ENCODE peak calls at places on chromosomes 3 and 15, in eight cellular contexts. One of them, this sample, is unnamed.

GRCh38 chr3:97037294-97037943 is 223.0 kb downstream of the EPHA6 start:
- DNase-seq in astrocyte of the spinal cord: no peak
- DNase-seq in HL-60: no peak
- DNase-seq in right lobe of liver: no peak
- DNase-seq in colonic mucosa: no peak
- DNase-seq in right atrium auricular region: no peak
- DNase-seq in choroid plexus epithelial cell: no peak
- DNase-seq in endothelial cell of umbilical vein: no peak
- DNase-seq in this sample: no peak

GRCh38 chr15:94174399-94174802 is 57.0 kb upstream of the MCTP2 start:
- DNase-seq in astrocyte of the spinal cord: peak; percentile 78
- DNase-seq in HL-60: peak; percentile 66
- DNase-seq in right lobe of liver: no peak
- DNase-seq in colonic mucosa: no peak
- DNase-seq in right atrium auricular region: no peak
- DNase-seq in choroid plexus epithelial cell: no peak
- DNase-seq in endothelial cell of umbilical vein: no peak
- DNase-seq in this sample: no peak

GRCh38 chr3:11803977-11804903 is 42.4 kb downstream of the TAMM41 start:
- DNase-seq in astrocyte of the spinal cord: peak; percentile 46
- DNase-seq in HL-60: peak; percentile 31
- DNase-seq in right lobe of liver: no peak
- DNase-seq in colonic mucosa: peak; percentile 39
- DNase-seq in right atrium auricular region: no peak
- DNase-seq in choroid plexus epithelial cell: peak; percentile 84
- DNase-seq in endothelial cell of umbilical vein: peak; percentile 53
- DNase-seq in this sample: no peak

GRCh38 chr3:50015918-50016317 is 72.8 kb upstream of the RBM5 start:
- DNase-seq in astrocyte of the spinal cord: no peak
- DNase-seq in HL-60: no peak
- DNase-seq in right lobe of liver: no peak
- DNase-seq in colonic mucosa: no peak
- DNase-seq in right atrium auricular region: no peak
- DNase-seq in choroid plexus epithelial cell: no peak
- DNase-seq in endothelial cell of umbilical vein: no peak
- DNase-seq in this sample: no peak

GRCh38 chr3:10928961-10929471 is 63.5 kb upstream of the SLC6A1 start:
- DNase-seq in astrocyte of the spinal cord: no peak
- DNase-seq in HL-60: no peak
- DNase-seq in right lobe of liver: peak; percentile 36
- DNase-seq in colonic mucosa: no peak
- DNase-seq in right atrium auricular region: no peak
- DNase-seq in choroid plexus epithelial cell: no peak
- DNase-seq in endothelial cell of umbilical vein: no peak
- DNase-seq in this sample: no peak

GRCh38 chr15:39828374-39828931 is 45.8 kb upstream of the FSIP1 start:
- DNase-seq in astrocyte of the spinal cord: peak; percentile 83
- DNase-seq in HL-60: no peak
- DNase-seq in right lobe of liver: peak; percentile 75
- DNase-seq in colonic mucosa: no peak
- DNase-seq in right atrium auricular region: no peak
- DNase-seq in choroid plexus epithelial cell: peak; percentile 97
- DNase-seq in endothelial cell of umbilical vein: peak; percentile 41
- DNase-seq in this sample: no peak

GRCh38 chr3:134333522-134334181 is 40.6 kb downstream of the AMOTL2 start:
- DNase-seq in astrocyte of the spinal cord: peak; percentile 57
- DNase-seq in HL-60: no peak
- DNase-seq in right lobe of liver: no peak
- DNase-seq in colonic mucosa: no peak
- DNase-seq in right atrium auricular region: no peak
- DNase-seq in choroid plexus epithelial cell: peak; percentile 80
- DNase-seq in endothelial cell of umbilical vein: no peak
- DNase-seq in this sample: no peak

GRCh38 chr3:44339990-44340389 is 1.4 kb downstream of the TCAIM start:
- DNase-seq in astrocyte of the spinal cord: no peak
- DNase-seq in HL-60: no peak
- DNase-seq in right lobe of liver: no peak
- DNase-seq in colonic mucosa: no peak
- DNase-seq in right atrium auricular region: no peak
- DNase-seq in choroid plexus epithelial cell: no peak
- DNase-seq in endothelial cell of umbilical vein: no peak
- DNase-seq in this sample: no peak

GRCh38 chr3:187181454-187182170 is 15.7 kb upstream of the RTP1 start:
- DNase-seq in astrocyte of the spinal cord: no peak
- DNase-seq in HL-60: no peak
- DNase-seq in right lobe of liver: no peak
- DNase-seq in colonic mucosa: no peak
- DNase-seq in right atrium auricular region: no peak
- DNase-seq in choroid plexus epithelial cell: no peak
- DNase-seq in endothelial cell of umbilical vein: no peak
- DNase-seq in this sample: no peak

GRCh38 chr3:143330316-143330868 is 210.8 kb downstream of the CHST2 start:
- DNase-seq in astrocyte of the spinal cord: no peak
- DNase-seq in HL-60: no peak
- DNase-seq in right lobe of liver: no peak
- DNase-seq in colonic mucosa: no peak
- DNase-seq in right atrium auricular region: no peak
- DNase-seq in choroid plexus epithelial cell: no peak
- DNase-seq in endothelial cell of umbilical vein: no peak
- DNase-seq in this sample: no peak

GRCh38 chr3:58492385-58492970 is 582 bp downstream of the KCTD6 start:
- DNase-seq in astrocyte of the spinal cord: no peak
- DNase-seq in HL-60: no peak
- DNase-seq in right lobe of liver: no peak
- DNase-seq in colonic mucosa: peak; percentile 36
- DNase-seq in right atrium auricular region: no peak
- DNase-seq in choroid plexus epithelial cell: no peak
- DNase-seq in endothelial cell of umbilical vein: peak; percentile 34
- DNase-seq in this sample: no peak

GRCh38 chr3:113773381-113773780 is 26.5 kb downstream of the ATP6V1A start:
- DNase-seq in astrocyte of the spinal cord: peak; percentile 80
- DNase-seq in HL-60: no peak
- DNase-seq in right lobe of liver: no peak
- DNase-seq in colonic mucosa: no peak
- DNase-seq in right atrium auricular region: no peak
- DNase-seq in choroid plexus epithelial cell: peak; percentile 67
- DNase-seq in endothelial cell of umbilical vein: no peak
- DNase-seq in this sample: no peak

GRCh38 chr3:24498391-24498790 is 3.7 kb upstream of the THRB start:
- DNase-seq in astrocyte of the spinal cord: no peak
- DNase-seq in HL-60: no peak
- DNase-seq in right lobe of liver: no peak
- DNase-seq in colonic mucosa: no peak
- DNase-seq in right atrium auricular region: no peak
- DNase-seq in choroid plexus epithelial cell: no peak
- DNase-seq in endothelial cell of umbilical vein: no peak
- DNase-seq in this sample: no peak

GRCh38 chr3:66144792-66145733 is 75.7 kb upstream of the SLC25A26 start:
- DNase-seq in astrocyte of the spinal cord: peak; percentile 53
- DNase-seq in HL-60: no peak
- DNase-seq in right lobe of liver: no peak
- DNase-seq in colonic mucosa: no peak
- DNase-seq in right atrium auricular region: no peak
- DNase-seq in choroid plexus epithelial cell: peak; percentile 53
- DNase-seq in endothelial cell of umbilical vein: no peak
- DNase-seq in this sample: no peak

GRCh38 chr3:21979706-21980105 is 228.7 kb upstream of the ZNF385D start:
- DNase-seq in astrocyte of the spinal cord: peak; percentile 78
- DNase-seq in HL-60: no peak
- DNase-seq in right lobe of liver: no peak
- DNase-seq in colonic mucosa: no peak
- DNase-seq in right atrium auricular region: no peak
- DNase-seq in choroid plexus epithelial cell: peak; percentile 80
- DNase-seq in endothelial cell of umbilical vein: no peak
- DNase-seq in this sample: no peak

GRCh38 chr15:82044373-82045178 is 1.2 kb downstream of the MEX3B start:
- DNase-seq in astrocyte of the spinal cord: peak; percentile 82
- DNase-seq in HL-60: no peak
- DNase-seq in right lobe of liver: no peak
- DNase-seq in colonic mucosa: peak; percentile 55
- DNase-seq in right atrium auricular region: peak; percentile 60
- DNase-seq in choroid plexus epithelial cell: peak; percentile 73
- DNase-seq in endothelial cell of umbilical vein: peak; percentile 67
- DNase-seq in this sample: peak; percentile 73

GRCh38 chr3:33115024-33115768 is 1.4 kb downstream of the CRTAP start:
- DNase-seq in astrocyte of the spinal cord: peak; percentile 89
- DNase-seq in HL-60: peak; percentile 91
- DNase-seq in right lobe of liver: no peak
- DNase-seq in colonic mucosa: peak; percentile 69
- DNase-seq in right atrium auricular region: peak; percentile 92
- DNase-seq in choroid plexus epithelial cell: peak; percentile 92
- DNase-seq in endothelial cell of umbilical vein: peak; percentile 73
- DNase-seq in this sample: peak; percentile 86

GRCh38 chr15:60804551-60804950 is 325.6 kb upstream of the ICE2 start:
- DNase-seq in astrocyte of the spinal cord: no peak
- DNase-seq in HL-60: no peak
- DNase-seq in right lobe of liver: no peak
- DNase-seq in colonic mucosa: no peak
- DNase-seq in right atrium auricular region: no peak
- DNase-seq in choroid plexus epithelial cell: no peak
- DNase-seq in endothelial cell of umbilical vein: no peak
- DNase-seq in this sample: no peak

GRCh38 chr3:56251343-56251945 is 216.8 kb downstream of the ERC2 start:
- DNase-seq in astrocyte of the spinal cord: peak; percentile 71
- DNase-seq in HL-60: no peak
- DNase-seq in right lobe of liver: no peak
- DNase-seq in colonic mucosa: peak; percentile 44
- DNase-seq in right atrium auricular region: no peak
- DNase-seq in choroid plexus epithelial cell: peak; percentile 75
- DNase-seq in endothelial cell of umbilical vein: peak; percentile 66
- DNase-seq in this sample: no peak

GRCh38 chr3:42747581-42747980 is 25.5 kb downstream of the CCDC13 start:
- DNase-seq in astrocyte of the spinal cord: no peak
- DNase-seq in HL-60: no peak
- DNase-seq in right lobe of liver: peak; percentile 35
- DNase-seq in colonic mucosa: no peak
- DNase-seq in right atrium auricular region: peak; percentile 51
- DNase-seq in choroid plexus epithelial cell: no peak
- DNase-seq in endothelial cell of umbilical vein: no peak
- DNase-seq in this sample: no peak

GRCh38 chr3:63232764-63233396 is 45.2 kb upstream of the SYNPR start:
- DNase-seq in astrocyte of the spinal cord: peak; percentile 14
- DNase-seq in HL-60: no peak
- DNase-seq in right lobe of liver: no peak
- DNase-seq in colonic mucosa: no peak
- DNase-seq in right atrium auricular region: no peak
- DNase-seq in choroid plexus epithelial cell: peak; percentile 22
- DNase-seq in endothelial cell of umbilical vein: no peak
- DNase-seq in this sample: no peak

GRCh38 chr3:15755780-15756179 is 42.0 kb downstream of the ANKRD28 start:
- DNase-seq in astrocyte of the spinal cord: no peak
- DNase-seq in HL-60: no peak
- DNase-seq in right lobe of liver: no peak
- DNase-seq in colonic mucosa: no peak
- DNase-seq in right atrium auricular region: no peak
- DNase-seq in choroid plexus epithelial cell: no peak
- DNase-seq in endothelial cell of umbilical vein: no peak
- DNase-seq in this sample: no peak
- H3K4me3 ChIP-seq in astrocyte of the spinal cord: no peak overlapping the region
- H3K4me3 ChIP-seq in HL-60: no peak overlapping the region
- H3K4me3 ChIP-seq in right lobe of liver: no peak overlapping the region
- H3K4me3 ChIP-seq in colonic mucosa: no peak overlapping the region
- H3K4me3 ChIP-seq in right atrium auricular region: no peak overlapping the region
- H3K4me3 ChIP-seq in choroid plexus epithelial cell: no peak overlapping the region
- H3K4me3 ChIP-seq in endothelial cell of umbilical vein: no peak overlapping the region
- H3K4me3 ChIP-seq in this sample: no peak overlapping the region

DNA sequence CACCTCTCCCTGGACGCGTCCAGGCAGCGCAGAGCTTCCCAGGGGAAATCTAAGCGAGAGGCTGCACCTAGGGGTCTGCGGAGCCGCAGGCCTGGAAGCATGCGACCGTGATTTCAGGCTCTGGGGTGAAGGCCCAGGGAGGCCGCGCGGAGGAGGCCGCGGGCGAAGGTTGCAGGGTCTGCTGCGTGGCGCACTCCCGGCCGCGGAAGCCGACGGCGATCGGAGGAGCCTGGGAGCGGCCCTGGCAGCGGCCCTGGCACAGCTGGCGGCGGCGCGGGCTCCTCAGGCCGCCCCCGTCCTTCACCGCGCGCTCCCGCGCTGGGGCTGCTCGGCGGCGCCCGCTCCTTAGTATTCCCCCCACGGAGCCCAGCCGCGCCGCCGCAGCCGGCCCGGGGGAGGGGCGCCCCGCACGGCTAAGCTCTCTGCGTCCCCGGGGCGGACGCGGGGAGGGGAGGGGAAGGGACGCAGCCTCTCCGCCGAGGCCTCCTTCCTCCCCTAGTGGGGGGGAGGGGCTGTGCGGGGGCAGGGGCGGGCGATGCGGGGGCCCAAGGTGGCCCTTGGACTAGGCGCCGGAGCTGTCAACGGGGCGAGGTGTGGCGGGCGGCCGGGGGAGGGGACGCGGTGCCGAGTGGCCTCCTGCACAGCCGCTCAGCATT is 21.9 kb downstream of the EPHB3 start:
- DNase-seq in astrocyte of the spinal cord: no peak
- DNase-seq in HL-60: no peak
- DNase-seq in right lobe of liver: no peak
- DNase-seq in colonic mucosa: no peak
- DNase-seq in right atrium auricular region: no peak
- DNase-seq in choroid plexus epithelial cell: no peak
- DNase-seq in endothelial cell of umbilical vein: no peak
- DNase-seq in this sample: no peak
- H3K4me3 ChIP-seq in astrocyte of the spinal cord: peak overlapping the region; percentile 32
- H3K4me3 ChIP-seq in HL-60: no peak overlapping the region
- H3K4me3 ChIP-seq in right lobe of liver: peak overlapping the region; percentile 31
- H3K4me3 ChIP-seq in colonic mucosa: peak overlapping the region; percentile 45
- H3K4me3 ChIP-seq in right atrium auricular region: peak overlapping the region; percentile 51
- H3K4me3 ChIP-seq in choroid plexus epithelial cell: peak overlapping the region; percentile 55
- H3K4me3 ChIP-seq in endothelial cell of umbilical vein: no peak overlapping the region
- H3K4me3 ChIP-seq in this sample: peak overlapping the region; percentile 57

GRCh38 chr15:96360581-96361308 is 30.2 kb downstream of the NR2F2 start:
- DNase-seq in astrocyte of the spinal cord: no peak
- DNase-seq in HL-60: no peak
- DNase-seq in right lobe of liver: no peak
- DNase-seq in colonic mucosa: no peak
- DNase-seq in right atrium auricular region: no peak
- DNase-seq in choroid plexus epithelial cell: no peak
- DNase-seq in endothelial cell of umbilical vein: peak; percentile 8
- DNase-seq in this sample: peak; percentile 70
- H3K4me3 ChIP-seq in astrocyte of the spinal cord: peak overlapping the region; percentile 47
- H3K4me3 ChIP-seq in HL-60: no peak overlapping the region
- H3K4me3 ChIP-seq in right lobe of liver: peak overlapping the region; percentile 44
- H3K4me3 ChIP-seq in colonic mucosa: peak overlapping the region; percentile 5
- H3K4me3 ChIP-seq in right atrium auricular region: peak overlapping the region; percentile 44
- H3K4me3 ChIP-seq in choroid plexus epithelial cell: peak overlapping the region; percentile 74
- H3K4me3 ChIP-seq in endothelial cell of umbilical vein: peak overlapping the region; percentile 19
- H3K4me3 ChIP-seq in this sample: no peak overlapping the region

DNA sequence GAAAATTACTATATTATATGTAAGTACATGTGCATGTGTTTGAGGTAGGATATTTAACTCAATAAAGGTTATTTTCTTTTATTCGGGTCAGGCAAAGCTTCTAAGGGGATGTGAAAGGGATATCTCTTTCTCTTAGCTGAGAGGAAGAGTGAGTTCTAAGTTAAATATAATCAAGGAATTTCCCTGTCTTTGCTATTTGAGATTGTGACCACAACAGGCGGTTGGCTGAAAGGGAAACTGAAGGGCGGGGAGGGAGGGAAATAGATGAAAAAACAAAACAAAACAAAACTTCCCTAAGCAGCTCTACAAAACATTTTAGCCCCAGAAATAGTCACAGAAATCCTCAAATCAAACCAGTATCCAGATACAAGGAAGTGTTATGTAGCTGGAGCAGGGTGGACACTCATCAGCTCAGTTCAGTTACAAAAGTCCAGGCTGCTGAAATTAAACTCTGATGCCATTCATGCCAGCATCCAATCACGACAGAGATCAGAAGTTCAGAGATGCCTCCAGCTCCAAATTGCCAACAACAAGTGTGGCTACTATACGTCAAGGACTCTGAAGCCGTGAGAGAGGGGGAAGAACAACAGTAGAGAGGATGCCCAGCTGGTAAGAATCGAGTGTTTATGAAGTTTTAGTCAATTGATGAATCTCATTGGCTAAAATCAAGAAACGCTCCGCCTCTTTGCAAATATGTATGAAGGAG is 369 bp upstream of the TP63 start:
- DNase-seq in astrocyte of the spinal cord: peak; percentile 22
- DNase-seq in HL-60: no peak
- DNase-seq in right lobe of liver: no peak
- DNase-seq in colonic mucosa: no peak
- DNase-seq in right atrium auricular region: no peak
- DNase-seq in choroid plexus epithelial cell: peak; percentile 44
- DNase-seq in endothelial cell of umbilical vein: no peak
- DNase-seq in this sample: no peak
- H3K4me3 ChIP-seq in astrocyte of the spinal cord: no peak overlapping the region
- H3K4me3 ChIP-seq in HL-60: no peak overlapping the region
- H3K4me3 ChIP-seq in right lobe of liver: no peak overlapping the region
- H3K4me3 ChIP-seq in colonic mucosa: no peak overlapping the region
- H3K4me3 ChIP-seq in right atrium auricular region: no peak overlapping the region
- H3K4me3 ChIP-seq in choroid plexus epithelial cell: no peak overlapping the region
- H3K4me3 ChIP-seq in endothelial cell of umbilical vein: no peak overlapping the region
- H3K4me3 ChIP-seq in this sample: no peak overlapping the region